ENCODE peak calls at places on chromosomes 12 and 14, in eight cellular contexts. D is mesendoderm, A is spleen, H is right atrium auricular region, Q is cardiac fibroblast, C is adipocyte, W is fibroblast of villous mesenchyme, Y is kidney epithelial cell. U is an unnamed sample.

GRCh38 chr12:29088611-29089219 is 60.4 kb upstream of the FAR2 start:
- DNase-seq in H (no peak), D (peak), Y (no peak), A (no peak), W (peak), Q (peak), C (peak), U (no peak)

GRCh38 chr12:27383429-27384260 is 51.0 kb downstream of the BMAL2 start:
- DNase-seq in Y (peak), D (peak), C (peak), H (peak), Q (peak), A (peak), W (peak), U (peak)

GRCh38 chr12:18375583-18375982 is 114.3 kb downstream of the PIK3C2G start:
- DNase-seq in A (no peak), D (no peak), W (no peak), H (no peak), C (no peak), Q (no peak), Y (no peak), U (no peak)

GRCh38 chr14:91405241-91405721 is 12.3 kb downstream of the CCDC88C start:
- DNase-seq in H (no peak), C (no peak), Q (no peak), Y (no peak), W (no peak), A (peak), D (no peak), U (no peak)

GRCh38 chr14:98689936-98690335 is 582.1 kb downstream of the BCL11B start:
- DNase-seq in H (no peak), C (no peak), D (no peak), Y (no peak), W (no peak), A (no peak), Q (no peak), U (peak)

GRCh38 chr12:1917172-1918070 is 1.0 kb downstream of the CACNA2D4 start:
- DNase-seq in W (no peak), Y (no peak), Q (no peak), D (no peak), C (no peak), A (peak), H (peak), U (peak)

GRCh38 chr12:13162904-13163303 is 33.6 kb upstream of the EMP1 start:
- DNase-seq in Y (no peak), C (no peak), H (no peak), W (no peak), A (no peak), D (no peak), Q (no peak), U (no peak)

GRCh38 chr12:58745348-58746125 is 174.8 kb downstream of the LRIG3 start:
- DNase-seq in Y (no peak), D (peak), A (peak), C (no peak), W (no peak), H (no peak), Q (no peak), U (no peak)

GRCh38 chr14:89921896-89922548 is 32.5 kb downstream of the EFCAB11 start:
- DNase-seq in H (no peak), D (no peak), Y (peak), A (no peak), W (no peak), Q (peak), C (peak), U (no peak)

GRCh38 chr12:88960213-88960878 is 380.1 kb upstream of the KITLG start:
- DNase-seq in Q (peak), C (peak), D (no peak), Y (no peak), H (no peak), A (no peak), W (peak), U (no peak)

GRCh38 chr12:59088673-59089072 is 168.4 kb upstream of the LRIG3 start:
- DNase-seq in H (no peak), Y (no peak), A (no peak), C (no peak), Q (peak), W (peak), D (peak), U (no peak)

GRCh38 chr12:96155781-96156180 is 38.4 kb upstream of the ELK3 start:
- DNase-seq in A (no peak), Q (no peak), H (no peak), W (no peak), D (no peak), C (no peak), Y (peak), U (no peak)

GRCh38 chr12:52611080-52611468 is 7.3 kb downstream of the KRT73 start:
- DNase-seq in C (no peak), W (no peak), H (peak), D (no peak), A (no peak), Q (no peak), Y (no peak), U (peak)

GRCh38 chr12:99043319-99043914 is 398.3 kb downstream of the APAF1 start:
- DNase-seq in A (peak), H (peak), C (peak), W (peak), Y (peak), D (peak), Q (peak), U (no peak)

GRCh38 chr14:65098586-65098985 is 3.7 kb downstream of the MAX start:
- DNase-seq in W (peak), Y (no peak), H (no peak), D (no peak), Q (peak), A (no peak), C (peak), U (no peak)

GRCh38 chr12:22121224-22121623 is 75.2 kb downstream of the CMAS start:
- DNase-seq in C (no peak), D (peak), W (no peak), A (no peak), H (no peak), Q (no peak), Y (no peak), U (no peak)

GRCh38 chr12:2487278-2487677 is 307.5 kb upstream of the FKBP4 start:
- DNase-seq in W (peak), D (no peak), H (no peak), Y (no peak), A (no peak), Q (no peak), C (peak), U (no peak)

GRCh38 chr14:94342334-94342934 is 19.3 kb upstream of the SERPINA6 start:
- DNase-seq in A (no peak), W (peak), Q (peak), D (no peak), C (peak), H (peak), Y (peak), U (peak)

GRCh38 chr12:31228811-31229792 is 96.8 kb downstream of the SINHCAF start:
- DNase-seq in D (no peak), H (no peak), Q (no peak), W (no peak), C (no peak), Y (no peak), A (no peak), U (peak)

GRCh38 chr14:67373347-67373746 is 13.2 kb downstream of the EIF2S1 start:
- DNase-seq in Q (no peak), D (no peak), C (no peak), A (no peak), Y (no peak), H (no peak), W (no peak), U (no peak)

GRCh38 chr12:11805680-11806079 is 156.2 kb downstream of the ETV6 start:
- DNase-seq in Y (no peak), A (no peak), W (no peak), H (no peak), Q (no peak), D (no peak), C (no peak), U (no peak)

GRCh38 chr12:93657076-93657475 is 20.1 kb upstream of the CRADD start:
- DNase-seq in D (no peak), Y (no peak), W (peak), C (peak), Q (peak), H (no peak), A (no peak), U (no peak)

GRCh38 chr12:19946549-19946948 is 421.8 kb upstream of the PDE3A start:
- DNase-seq in W (peak), D (no peak), Q (peak), C (peak), H (no peak), A (no peak), Y (peak), U (no peak)
- H3K4me3 ChIP-seq in W (no peak), D (no peak), Q (no peak), C (peak), H (no peak), A (no peak), Y (no peak), U (no peak)

GRCh38 chr14:73457050-73457934 is 1.1 kb downstream of the NUMB start:
- DNase-seq in C (peak), W (no peak), Y (no peak), D (peak), A (peak), H (no peak), Q (no peak), U (peak)

GRCh38 chr14:73452341-73453191 is 5.8 kb downstream of the NUMB start:
- DNase-seq in C (peak), D (no peak), H (no peak), W (peak), A (no peak), Y (no peak), Q (peak), U (no peak)

GRCh38 chr14:73458219-73458976 is at the start of gene NUMB:
- DNase-seq in C (peak), A (peak), Q (peak), D (peak), Y (peak), W (peak), H (peak), U (peak)

GRCh38 chr14:73457935-73458218 is 469 bp downstream of the NUMB start:
- DNase-seq in Y (no peak), H (no peak), C (no peak), W (no peak), D (no peak), Q (no peak), A (no peak), U (no peak)

DNA sequence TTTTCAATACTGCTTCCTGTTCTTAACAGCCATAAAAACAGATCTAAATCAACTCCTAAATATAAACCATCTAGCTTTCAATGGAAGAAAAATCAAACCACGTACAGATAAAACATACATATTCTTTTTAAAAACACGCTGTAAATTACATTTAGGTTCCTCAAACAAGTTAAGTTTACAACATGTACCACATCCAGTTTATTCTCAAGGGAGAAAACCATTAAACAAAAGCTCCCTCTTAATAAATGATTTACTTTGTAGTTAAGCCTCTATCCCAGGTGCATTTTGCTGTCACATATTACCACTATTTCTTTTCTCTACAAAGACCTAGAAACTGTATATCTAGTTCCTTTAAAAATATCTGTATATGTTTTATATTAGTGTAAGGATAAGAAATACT is 3.1 kb downstream of the NUMB start:
- DNase-seq in Q (no peak), Y (no peak), C (no peak), D (no peak), W (no peak), A (no peak), H (no peak), U (no peak)
- H3K4me3 ChIP-seq in Q (no peak), Y (no peak), C (peak), D (no peak), W (peak), A (no peak), H (no peak), U (no peak)

DNA sequence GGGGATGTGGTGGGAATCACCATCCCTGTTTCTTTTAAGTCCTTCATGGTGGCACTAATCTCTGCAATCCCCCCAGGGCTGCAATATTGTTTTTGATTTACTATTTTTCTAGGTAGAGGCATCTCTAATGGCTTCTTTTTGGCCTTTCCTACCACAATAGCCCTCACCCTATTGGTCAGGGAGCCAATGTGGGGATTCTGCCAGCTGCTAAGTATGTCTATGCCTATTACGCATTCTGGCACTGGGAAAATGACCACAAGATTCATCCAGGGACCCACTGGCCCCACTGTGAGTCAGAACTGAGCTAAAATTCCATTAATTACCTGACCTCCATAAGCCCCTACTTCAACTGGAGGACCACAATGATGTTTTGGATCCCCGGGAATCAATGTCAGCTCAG is 15.9 kb upstream of the GLIPR1L2 start:
- DNase-seq in Q (no peak), C (no peak), H (no peak), W (no peak), A (no peak), D (no peak), Y (no peak), U (no peak)
- H3K4me3 ChIP-seq in Q (no peak), C (no peak), H (no peak), W (no peak), A (no peak), D (no peak), Y (no peak), U (no peak)

DNA sequence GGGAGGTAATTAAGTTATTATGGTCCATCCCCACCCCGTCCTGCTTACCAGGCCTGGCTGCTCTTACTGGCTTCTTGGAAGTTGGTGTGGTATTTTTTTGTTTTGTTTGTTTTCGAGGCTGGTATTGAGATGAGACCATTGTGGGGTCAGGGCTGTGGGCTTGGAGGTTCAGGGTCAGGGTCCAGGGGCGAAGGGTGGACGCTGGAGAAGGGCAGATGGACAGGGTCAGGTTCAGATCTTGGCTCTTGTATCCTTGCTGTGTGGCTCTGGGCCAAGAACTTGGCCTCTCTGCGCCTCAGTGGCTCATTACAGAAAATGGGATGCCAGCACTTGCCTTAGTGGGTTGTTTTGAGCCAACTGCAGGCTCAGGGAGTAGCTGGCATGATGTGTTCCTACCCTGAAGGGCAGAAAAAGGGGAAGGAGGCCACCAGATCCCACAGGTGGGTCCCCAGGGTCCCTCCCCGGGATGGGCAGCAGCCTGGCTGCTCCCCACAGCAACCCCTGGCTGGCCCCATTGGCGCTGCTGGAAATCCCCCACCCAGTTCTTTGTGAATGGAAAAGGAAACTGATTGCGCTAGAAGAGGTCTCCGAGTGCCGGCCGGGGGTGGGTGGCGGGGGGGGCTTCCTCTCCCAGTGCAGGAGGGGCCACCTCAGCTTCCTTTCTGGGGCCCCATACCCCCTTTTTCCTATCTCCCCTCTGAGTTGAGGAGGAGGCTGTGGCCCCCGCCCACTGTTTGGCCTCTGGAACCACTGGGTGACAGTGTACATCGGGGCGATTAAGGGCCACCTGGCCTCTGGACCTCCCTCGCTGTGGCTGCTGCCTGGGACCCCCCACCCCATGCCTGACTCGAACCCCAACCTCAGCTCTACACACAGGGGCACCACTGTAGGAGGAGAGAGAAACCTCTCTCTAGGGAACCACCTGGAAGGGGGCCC is 25.0 kb downstream of the SH2B3 start:
- DNase-seq in Y (no peak), H (no peak), C (no peak), A (no peak), W (no peak), Q (no peak), D (no peak), U (no peak)
- H3K4me3 ChIP-seq in Y (no peak), H (no peak), C (no peak), A (no peak), W (no peak), Q (no peak), D (no peak), U (peak)

U was measured in esophagus muscularis mucosa.